ENCODE peak calls at places on chromosomes 1 and 21, in six cellular contexts. C is activated CD4-positive, alpha-beta T cell treated with anti-CD3 and anti-CD28 coated beads for 24 hours; J is COR-L47; V is left ventricle myocardium inferior; U is AG09309; D is C1 segment of cervical spinal cord. L is an unnamed sample.

GRCh38 chr1:41872074-41872473 is 46.6 kb downstream of the HIVEP3 start:
- DNase-seq in C (no peak), J (no peak), V (no peak), U (no peak), D (no peak), L (no peak)

GRCh38 chr21:14956826-14957225 is 108.0 kb downstream of the NRIP1 start:
- DNase-seq in C (no peak), J (no peak), V (no peak), U (no peak), D (no peak), L (no peak)

GRCh38 chr1:163875214-163875926 is 553.6 kb downstream of the NUF2 start:
- DNase-seq in C (no peak), J (no peak), V (peak), U (peak), D (no peak), L (peak)

GRCh38 chr1:175735144-175735543 is 8.3 kb downstream of the TNR start:
- DNase-seq in C (no peak), J (no peak), V (no peak), U (no peak), D (no peak), L (no peak)

GRCh38 chr1:6358757-6359567 is 34.6 kb downstream of the ACOT7 start:
- DNase-seq in C (no peak), J (peak), V (no peak), U (no peak), D (no peak), L (peak)

GRCh38 chr1:68279846-68280245 is 47.5 kb upstream of the WLS start:
- DNase-seq in C (no peak), J (no peak), V (no peak), U (no peak), D (no peak), L (no peak)

GRCh38 chr1:99662581-99663208 is 16.8 kb downstream of the PALMD start:
- DNase-seq in C (no peak), J (no peak), V (peak), U (peak), D (peak), L (peak)

GRCh38 chr1:2322065-2322571 is 69.2 kb downstream of the MORN1 start:
- DNase-seq in C (no peak), J (no peak), V (peak), U (peak), D (no peak), L (peak)

GRCh38 chr21:36316872-36317484 is 3.0 kb upstream of the MORC3 start:
- DNase-seq in C (no peak), J (no peak), V (no peak), U (no peak), D (no peak), L (no peak)

GRCh38 chr1:93738075-93738622 is 56.5 kb upstream of the BCAR3 start:
- DNase-seq in C (no peak), J (no peak), V (no peak), U (peak), D (no peak), L (no peak)

GRCh38 chr1:87800006-87800405 is 471.3 kb downstream of the LMO4 start:
- DNase-seq in C (no peak), J (no peak), V (no peak), U (no peak), D (no peak), L (no peak)

GRCh38 chr1:226625832-226626576 is 77.4 kb downstream of the STUM start:
- DNase-seq in C (no peak), J (no peak), V (no peak), U (no peak), D (no peak), L (peak)

GRCh38 chr1:24412408-24412807 is 1.2 kb downstream of the STPG1 start:
- DNase-seq in C (no peak), J (no peak), V (no peak), U (no peak), D (no peak), L (no peak)

L was measured in uterus.